ENCODE peak calls at places on chromosome 17, in ten cellular contexts. One of them, this sample, is unnamed.

GRCh38 chr17:81426676-81427445 is 31.6 kb downstream of the BAHCC1 start:
- DNase-seq in uterus: no peak
- DNase-seq in astrocyte: no peak
- DNase-seq in HepG2: no peak
- DNase-seq in mammary epithelial cell: no peak
- DNase-seq in tibial nerve: no peak
- DNase-seq in A549: no peak
- DNase-seq in tibial artery: no peak
- DNase-seq in WERI-Rb-1: no peak
- DNase-seq in thoracic aorta: no peak
- DNase-seq in this sample: no peak

GRCh38 chr17:57834146-57834741 is 15.6 kb downstream of the MRPS23 start:
- DNase-seq in uterus: no peak
- DNase-seq in astrocyte: no peak
- DNase-seq in HepG2: no peak
- DNase-seq in mammary epithelial cell: peak
- DNase-seq in tibial nerve: no peak
- DNase-seq in A549: no peak
- DNase-seq in tibial artery: peak
- DNase-seq in WERI-Rb-1: peak
- DNase-seq in thoracic aorta: peak
- DNase-seq in this sample: no peak

GRCh38 chr17:28612936-28613872 is 781 bp downstream of the RSKR start:
- DNase-seq in uterus: no peak
- DNase-seq in astrocyte: no peak
- DNase-seq in HepG2: peak
- DNase-seq in mammary epithelial cell: peak
- DNase-seq in tibial nerve: no peak
- DNase-seq in A549: peak
- DNase-seq in tibial artery: peak
- DNase-seq in WERI-Rb-1: peak
- DNase-seq in thoracic aorta: no peak
- DNase-seq in this sample: no peak

GRCh38 chr17:50464736-50465135 is 3.9 kb downstream of the CHAD start:
- DNase-seq in uterus: no peak
- DNase-seq in astrocyte: no peak
- DNase-seq in HepG2: no peak
- DNase-seq in mammary epithelial cell: no peak
- DNase-seq in tibial nerve: no peak
- DNase-seq in A549: no peak
- DNase-seq in tibial artery: no peak
- DNase-seq in WERI-Rb-1: no peak
- DNase-seq in thoracic aorta: no peak
- DNase-seq in this sample: peak

GRCh38 chr17:59837362-59838195 is 55.2 kb downstream of the TUBD1 start:
- DNase-seq in uterus: peak
- DNase-seq in astrocyte: peak
- DNase-seq in HepG2: peak
- DNase-seq in mammary epithelial cell: peak
- DNase-seq in tibial nerve: no peak
- DNase-seq in A549: peak
- DNase-seq in tibial artery: peak
- DNase-seq in WERI-Rb-1: no peak
- DNase-seq in thoracic aorta: peak
- DNase-seq in this sample: peak

GRCh38 chr17:9256361-9256943 is 235.1 kb downstream of the NTN1 start:
- DNase-seq in uterus: no peak
- DNase-seq in astrocyte: no peak
- DNase-seq in HepG2: no peak
- DNase-seq in mammary epithelial cell: no peak
- DNase-seq in tibial nerve: no peak
- DNase-seq in A549: no peak
- DNase-seq in tibial artery: no peak
- DNase-seq in WERI-Rb-1: no peak
- DNase-seq in thoracic aorta: no peak
- DNase-seq in this sample: peak

GRCh38 chr17:18172528-18173278 is 10.9 kb upstream of the ALKBH5 start:
- DNase-seq in uterus: no peak
- DNase-seq in astrocyte: no peak
- DNase-seq in HepG2: no peak
- DNase-seq in mammary epithelial cell: no peak
- DNase-seq in tibial nerve: no peak
- DNase-seq in A549: no peak
- DNase-seq in tibial artery: no peak
- DNase-seq in WERI-Rb-1: no peak
- DNase-seq in thoracic aorta: no peak
- DNase-seq in this sample: no peak

GRCh38 chr17:1532836-1533602 is 16.6 kb upstream of the INPP5K start:
- DNase-seq in uterus: no peak
- DNase-seq in astrocyte: no peak
- DNase-seq in HepG2: no peak
- DNase-seq in mammary epithelial cell: no peak
- DNase-seq in tibial nerve: no peak
- DNase-seq in A549: no peak
- DNase-seq in tibial artery: no peak
- DNase-seq in WERI-Rb-1: peak
- DNase-seq in thoracic aorta: no peak
- DNase-seq in this sample: peak

GRCh38 chr17:77143306-77143705 is 2.5 kb downstream of the SEC14L1 start:
- DNase-seq in uterus: no peak
- DNase-seq in astrocyte: no peak
- DNase-seq in HepG2: no peak
- DNase-seq in mammary epithelial cell: no peak
- DNase-seq in tibial nerve: no peak
- DNase-seq in A549: no peak
- DNase-seq in tibial artery: no peak
- DNase-seq in WERI-Rb-1: no peak
- DNase-seq in thoracic aorta: no peak
- DNase-seq in this sample: no peak
- H3K27ac ChIP-seq in uterus: peak
- H3K27ac ChIP-seq in astrocyte: no peak
- H3K27ac ChIP-seq in HepG2: no peak
- H3K27ac ChIP-seq in mammary epithelial cell: no peak
- H3K27ac ChIP-seq in tibial nerve: peak
- H3K27ac ChIP-seq in A549: no peak
- H3K27ac ChIP-seq in tibial artery: peak
- H3K27ac ChIP-seq in WERI-Rb-1: no peak
- H3K27ac ChIP-seq in thoracic aorta: no peak
- H3K27ac ChIP-seq in this sample: peak

GRCh38 chr17:78180083-78180482 is 6.8 kb downstream of the TK1 start:
- DNase-seq in uterus: no peak
- DNase-seq in astrocyte: no peak
- DNase-seq in HepG2: no peak
- DNase-seq in mammary epithelial cell: no peak
- DNase-seq in tibial nerve: no peak
- DNase-seq in A549: no peak
- DNase-seq in tibial artery: no peak
- DNase-seq in WERI-Rb-1: no peak
- DNase-seq in thoracic aorta: no peak
- DNase-seq in this sample: no peak

GRCh38 chr17:78184311-78184710 is 2.5 kb downstream of the TK1 start:
- DNase-seq in uterus: no peak
- DNase-seq in astrocyte: no peak
- DNase-seq in HepG2: no peak
- DNase-seq in mammary epithelial cell: no peak
- DNase-seq in tibial nerve: no peak
- DNase-seq in A549: no peak
- DNase-seq in tibial artery: no peak
- DNase-seq in WERI-Rb-1: no peak
- DNase-seq in thoracic aorta: no peak
- DNase-seq in this sample: no peak

GRCh38 chr17:78180508-78180907 is 6.3 kb downstream of the TK1 start:
- DNase-seq in uterus: no peak
- DNase-seq in astrocyte: no peak
- DNase-seq in HepG2: no peak
- DNase-seq in mammary epithelial cell: no peak
- DNase-seq in tibial nerve: no peak
- DNase-seq in A549: no peak
- DNase-seq in tibial artery: no peak
- DNase-seq in WERI-Rb-1: no peak
- DNase-seq in thoracic aorta: no peak
- DNase-seq in this sample: no peak

GRCh38 chr17:78184868-78185267 is 2.0 kb downstream of the TK1 start:
- DNase-seq in uterus: no peak
- DNase-seq in astrocyte: no peak
- DNase-seq in HepG2: no peak
- DNase-seq in mammary epithelial cell: no peak
- DNase-seq in tibial nerve: no peak
- DNase-seq in A549: no peak
- DNase-seq in tibial artery: no peak
- DNase-seq in WERI-Rb-1: no peak
- DNase-seq in thoracic aorta: no peak
- DNase-seq in this sample: peak

DNA sequence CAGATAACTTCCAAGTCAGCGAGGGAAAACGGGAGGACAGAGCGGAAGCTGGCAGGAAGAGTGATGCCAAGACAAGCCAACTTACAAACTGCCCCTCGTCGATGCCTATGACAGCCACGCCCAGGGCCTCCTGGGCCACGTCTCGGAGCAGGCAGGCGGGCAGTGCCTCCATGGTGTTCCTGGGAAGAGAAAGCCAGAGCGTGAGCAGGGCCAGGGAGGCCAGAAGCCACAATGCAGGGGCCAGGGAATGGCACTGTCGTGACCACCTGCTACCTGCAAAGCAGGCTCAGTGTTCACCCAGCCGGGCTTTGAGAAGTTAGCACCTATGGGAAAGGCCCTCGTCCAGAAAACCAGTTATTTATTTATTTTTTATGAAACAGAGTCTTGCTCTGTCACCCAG is 4.3 kb downstream of the TK1 start:
- DNase-seq in uterus: no peak
- DNase-seq in astrocyte: no peak
- DNase-seq in HepG2: no peak
- DNase-seq in mammary epithelial cell: no peak
- DNase-seq in tibial nerve: no peak
- DNase-seq in A549: no peak
- DNase-seq in tibial artery: no peak
- DNase-seq in WERI-Rb-1: no peak
- DNase-seq in thoracic aorta: no peak
- DNase-seq in this sample: no peak
- TF ChIP-seq CTCF in uterus: no peak
- TF ChIP-seq CTCF in astrocyte: no peak
- TF ChIP-seq CTCF in HepG2: no peak
- TF ChIP-seq CTCF in mammary epithelial cell: no peak
- TF ChIP-seq CTCF in tibial nerve: no peak
- TF ChIP-seq CTCF in A549: no peak
- TF ChIP-seq CTCF in tibial artery: no peak
- TF ChIP-seq CTCF in WERI-Rb-1: no peak
- TF ChIP-seq CTCF in thoracic aorta: no peak
- TF ChIP-seq CTCF in this sample: no peak

GRCh38 chr17:69417545-69418483 is 3.3 kb downstream of the MAP2K6 start:
- DNase-seq in uterus: no peak
- DNase-seq in astrocyte: no peak
- DNase-seq in HepG2: no peak
- DNase-seq in mammary epithelial cell: no peak
- DNase-seq in tibial nerve: no peak
- DNase-seq in A549: no peak
- DNase-seq in tibial artery: no peak
- DNase-seq in WERI-Rb-1: no peak
- DNase-seq in thoracic aorta: no peak
- DNase-seq in this sample: no peak
- H3K27ac ChIP-seq in uterus: no peak
- H3K27ac ChIP-seq in astrocyte: no peak
- H3K27ac ChIP-seq in HepG2: no peak
- H3K27ac ChIP-seq in mammary epithelial cell: no peak
- H3K27ac ChIP-seq in tibial nerve: no peak
- H3K27ac ChIP-seq in A549: no peak
- H3K27ac ChIP-seq in tibial artery: peak
- H3K27ac ChIP-seq in WERI-Rb-1: no peak
- H3K27ac ChIP-seq in thoracic aorta: no peak
- H3K27ac ChIP-seq in this sample: no peak

GRCh38 chr17:42001729-42002128 is 15.5 kb downstream of the DNAJC7 start:
- DNase-seq in uterus: no peak
- DNase-seq in astrocyte: no peak
- DNase-seq in HepG2: no peak
- DNase-seq in mammary epithelial cell: no peak
- DNase-seq in tibial nerve: no peak
- DNase-seq in A549: no peak
- DNase-seq in tibial artery: no peak
- DNase-seq in WERI-Rb-1: no peak
- DNase-seq in thoracic aorta: no peak
- DNase-seq in this sample: no peak

GRCh38 chr17:41998497-41998896 is 18.7 kb downstream of the DNAJC7 start:
- DNase-seq in uterus: no peak
- DNase-seq in astrocyte: no peak
- DNase-seq in HepG2: no peak
- DNase-seq in mammary epithelial cell: no peak
- DNase-seq in tibial nerve: no peak
- DNase-seq in A549: no peak
- DNase-seq in tibial artery: no peak
- DNase-seq in WERI-Rb-1: no peak
- DNase-seq in thoracic aorta: no peak
- DNase-seq in this sample: no peak

GRCh38 chr17:41992576-41992975 is 24.7 kb downstream of the DNAJC7 start:
- DNase-seq in uterus: no peak
- DNase-seq in astrocyte: no peak
- DNase-seq in HepG2: no peak
- DNase-seq in mammary epithelial cell: no peak
- DNase-seq in tibial nerve: no peak
- DNase-seq in A549: no peak
- DNase-seq in tibial artery: no peak
- DNase-seq in WERI-Rb-1: no peak
- DNase-seq in thoracic aorta: no peak
- DNase-seq in this sample: no peak

GRCh38 chr17:42000399-42001076 is 16.7 kb downstream of the DNAJC7 start:
- DNase-seq in uterus: no peak
- DNase-seq in astrocyte: no peak
- DNase-seq in HepG2: no peak
- DNase-seq in mammary epithelial cell: no peak
- DNase-seq in tibial nerve: no peak
- DNase-seq in A549: no peak
- DNase-seq in tibial artery: no peak
- DNase-seq in WERI-Rb-1: no peak
- DNase-seq in thoracic aorta: no peak
- DNase-seq in this sample: no peak

GRCh38 chr17:41996855-41997164 is 20.4 kb downstream of the DNAJC7 start:
- DNase-seq in uterus: no peak
- DNase-seq in astrocyte: no peak
- DNase-seq in HepG2: no peak
- DNase-seq in mammary epithelial cell: no peak
- DNase-seq in tibial nerve: no peak
- DNase-seq in A549: no peak
- DNase-seq in tibial artery: no peak
- DNase-seq in WERI-Rb-1: no peak
- DNase-seq in thoracic aorta: no peak
- DNase-seq in this sample: no peak
- TF ChIP-seq CTCF in uterus: no peak
- TF ChIP-seq CTCF in astrocyte: no peak
- TF ChIP-seq CTCF in HepG2: no peak
- TF ChIP-seq CTCF in mammary epithelial cell: no peak
- TF ChIP-seq CTCF in tibial nerve: no peak
- TF ChIP-seq CTCF in A549: no peak
- TF ChIP-seq CTCF in tibial artery: no peak
- TF ChIP-seq CTCF in WERI-Rb-1: no peak
- TF ChIP-seq CTCF in thoracic aorta: no peak
- TF ChIP-seq CTCF in this sample: no peak

This sample was measured in left lung.